ENCODE peak calls at places on chromosomes 16 and 17, in six cellular contexts. J is GM23248, O is adrenal gland, M is PC-3, H is cardiac muscle cell, I is sigmoid colon. Y is an unnamed sample. For H3K36me3 and H3K4me1, the result is how much of the 10 kb centered on the place peaks cover.

GRCh38 chr16:4263504-4264436 is 9.1 kb downstream of the TFAP4 start:
- DNase-seq in J (peak), O (peak), M (no peak), H (peak), I (peak), Y (peak)

GRCh38 chr17:43034623-43035293 is 9.7 kb downstream of the RND2 start:
- DNase-seq in J (no peak), O (no peak), M (no peak), H (no peak), I (no peak), Y (no peak)

GRCh38 chr16:10988164-10988803 is 43.9 kb downstream of the CLEC16A start:
- DNase-seq in J (peak), O (no peak), M (peak), H (no peak), I (no peak), Y (no peak)

GRCh38 chr16:9090101-9090959 is 1.1 kb upstream of the HAPSTR1 start:
- DNase-seq in J (peak), O (peak), M (peak), H (peak), I (peak), Y (no peak)

GRCh38 chr16:12896562-12896961 is 4.8 kb upstream of the SHISA9 start:
- DNase-seq in J (peak), O (no peak), M (peak), H (peak), I (no peak), Y (peak)

GRCh38 chr17:34874496-34874895 is 86.8 kb downstream of the CCT6B start:
- DNase-seq in J (no peak), O (peak), M (no peak), H (no peak), I (no peak), Y (peak)

GRCh38 chr16:77680496-77680895 is 41.8 kb upstream of the NUDT7 start:
- DNase-seq in J (no peak), O (no peak), M (no peak), H (no peak), I (no peak), Y (no peak)

GRCh38 chr17:50834786-50835562 is 412 bp upstream of the WFIKKN2 start:
- DNase-seq in J (peak), O (peak), M (no peak), H (peak), I (peak), Y (no peak)

GRCh38 chr17:60141111-60142018 is 8.4 kb upstream of the CA4 start:
- DNase-seq in J (peak), O (peak), M (no peak), H (peak), I (no peak), Y (no peak)

GRCh38 chr16:62853887-62854286 is 817.6 kb upstream of the CDH8 start:
- DNase-seq in J (no peak), O (no peak), M (no peak), H (no peak), I (no peak), Y (no peak)

GRCh38 chr16:30894540-30895368 is 877 bp upstream of the BCL7C start:
- DNase-seq in J (peak), O (peak), M (peak), H (no peak), I (no peak), Y (no peak)

GRCh38 chr17:65297384-65297783 is 160.2 kb downstream of the RGS9 start:
- DNase-seq in J (peak), O (no peak), M (no peak), H (no peak), I (no peak), Y (peak)

GRCh38 chr16:12507366-12507765 is 296.3 kb downstream of the CPPED1 start:
- DNase-seq in J (peak), O (no peak), M (no peak), H (no peak), I (no peak), Y (no peak)

DNA sequence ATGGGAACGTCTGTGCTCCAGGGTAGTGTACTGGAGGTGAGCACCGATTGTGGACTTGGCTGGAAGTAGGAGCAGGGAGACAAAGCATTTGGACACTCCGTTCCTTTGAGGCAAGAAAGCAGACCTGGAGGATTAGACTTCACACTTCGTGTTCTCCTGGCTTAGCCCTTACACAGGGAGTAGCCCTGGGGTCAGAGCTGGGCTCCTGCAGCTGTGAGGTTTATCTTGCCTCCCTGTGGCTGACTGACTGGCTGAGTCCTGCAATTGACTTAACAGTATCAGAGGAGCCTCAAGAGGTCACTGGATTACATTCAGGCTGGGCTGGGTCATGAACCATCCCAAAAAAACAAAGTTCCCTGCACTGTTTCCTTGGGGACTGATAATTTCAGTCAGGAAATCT is 37.1 kb downstream of the MPRIP start:
- DNase-seq in J (no peak), O (no peak), M (no peak), H (peak), I (peak), Y (no peak)
- H3K36me3 ChIP-seq in J (under half), O (under half), M (half or more), H (under half), I (under half), Y (under half)

GRCh38 chr17:37610971-37611370 is 1.8 kb upstream of the SYNRG start:
- DNase-seq in J (peak), O (no peak), M (no peak), H (no peak), I (no peak), Y (no peak)
- H3K27ac ChIP-seq in J (peak), O (no peak), M (no peak), H (peak), I (no peak), Y (no peak)

GRCh38 chr16:22205577-22206012 is 483 bp upstream of the EEF2K start:
- DNase-seq in J (no peak), O (no peak), M (no peak), H (no peak), I (no peak), Y (no peak)
- H3K4me1 ChIP-seq in J (under half), O (under half), M (under half), H (under half), I (under half), Y (under half)

DNA sequence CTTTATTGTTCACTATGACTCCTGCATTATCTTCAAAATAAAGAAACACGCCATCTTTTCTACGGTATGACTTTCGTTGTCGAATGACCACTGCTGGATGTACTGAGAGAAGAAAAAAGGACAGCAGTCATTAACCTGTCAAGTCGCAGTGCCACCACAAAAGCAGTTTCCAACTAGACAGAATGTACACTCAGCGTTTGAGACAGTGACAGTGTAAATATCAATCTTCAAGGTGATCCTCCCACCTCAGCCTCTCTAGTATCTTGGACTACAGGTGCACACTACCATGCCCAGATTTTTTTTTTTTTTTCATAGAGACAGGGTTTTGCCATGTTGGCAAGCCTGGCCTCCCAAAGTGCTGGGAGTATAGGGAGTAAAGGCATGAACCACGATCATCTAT is 3.1 kb downstream of the RPL23 start:
- DNase-seq in J (no peak), O (no peak), M (no peak), H (no peak), I (no peak), Y (no peak)
- H3K36me3 ChIP-seq in J (half or more), O (under half), M (half or more), H (half or more), I (half or more), Y (half or more)

GRCh38 chr17:1414001-1414574 is 14.1 kb upstream of the YWHAE start:
- DNase-seq in J (no peak), O (no peak), M (no peak), H (no peak), I (no peak), Y (no peak)
- H3K27ac ChIP-seq in J (no peak), O (no peak), M (no peak), H (peak), I (no peak), Y (no peak)

GRCh38 chr16:84826558-84826941 is 6.8 kb downstream of the CRISPLD2 start:
- DNase-seq in J (peak), O (no peak), M (no peak), H (peak), I (peak), Y (no peak)

GRCh38 chr16:84825896-84826557 is 6.2 kb downstream of the CRISPLD2 start:
- DNase-seq in J (peak), O (no peak), M (peak), H (no peak), I (peak), Y (no peak)

GRCh38 chr16:84828322-84828721 is 8.5 kb downstream of the CRISPLD2 start:
- DNase-seq in J (no peak), O (no peak), M (no peak), H (no peak), I (no peak), Y (no peak)

GRCh38 chr16:84827897-84828296 is 8.1 kb downstream of the CRISPLD2 start:
- DNase-seq in J (no peak), O (no peak), M (peak), H (no peak), I (peak), Y (no peak)

DNA sequence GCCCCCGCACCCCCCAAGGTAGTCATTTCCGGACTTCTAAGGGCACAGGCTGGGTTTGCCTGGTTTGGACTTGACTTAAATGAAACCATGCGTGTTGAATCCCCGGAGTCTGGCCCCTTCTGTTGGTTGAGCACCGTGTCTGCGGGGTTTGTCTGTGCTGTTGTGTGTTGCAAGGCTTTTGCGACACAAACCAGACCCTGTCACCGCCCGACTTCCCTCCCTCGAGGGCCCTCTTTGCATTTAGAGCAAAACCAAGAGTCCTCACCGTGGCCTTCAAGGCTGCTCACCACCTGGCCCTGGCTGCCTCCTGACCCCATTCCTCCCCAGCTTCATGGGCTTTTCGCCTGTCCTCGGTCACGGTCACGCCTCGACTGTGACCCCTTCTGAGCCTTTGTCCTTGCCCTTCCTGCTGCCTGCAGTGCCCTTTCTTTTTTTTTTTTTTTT is 7.4 kb downstream of the CRISPLD2 start:
- DNase-seq in J (peak), O (no peak), M (no peak), H (peak), I (peak), Y (no peak)
- H3K4me1 ChIP-seq in J (half or more), O (under half), M (under half), H (under half), I (half or more), Y (under half)

DNA sequence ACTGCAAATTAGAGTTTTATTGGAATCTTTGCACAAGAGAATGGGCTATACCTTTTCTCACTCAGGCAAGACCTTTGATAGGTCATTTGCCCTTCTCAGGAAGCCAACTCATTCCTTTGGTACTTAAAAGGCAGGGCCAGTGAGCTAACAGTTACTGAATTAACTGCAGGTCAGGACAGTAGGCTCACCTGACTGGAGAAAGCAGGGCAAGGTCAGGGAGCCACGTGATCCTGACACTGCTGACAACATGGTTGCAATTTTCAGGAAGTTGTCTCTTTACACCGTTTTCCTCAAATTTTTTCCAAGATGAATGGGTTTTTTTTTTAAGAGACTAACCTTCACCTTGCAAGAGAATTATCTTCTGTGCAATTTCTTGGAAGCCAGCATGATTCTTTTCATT is 21.1 kb downstream of the CPSF4L start:
- DNase-seq in J (no peak), O (peak), M (peak), H (no peak), I (no peak), Y (no peak)
- H3K36me3 ChIP-seq in J (under half), O (under half), M (under half), H (under half), I (under half), Y (under half)

Y was measured in A673.